ENCODE peak calls at places on chromosomes 12 and 14, in seven cellular contexts. D, U, K, B, S, O and R are unnamed samples. For H3K4me1, the result is how much of the 10 kb centered on the place peaks cover.

GRCh38 chr12:14664434-14665023 is 31.9 kb downstream of the GUCY2C start:
- DNase-seq in U (peak), S (peak), K (no peak), B (no peak), O (no peak), D (peak), R (no peak)

GRCh38 chr12:49910331-49911212 is 6.9 kb upstream of the FAIM2 start:
- DNase-seq in U (no peak), D (no peak), S (no peak), O (no peak), B (peak), K (no peak), R (no peak)

GRCh38 chr14:42229976-42230375 is 623.3 kb downstream of the LRFN5 start:
- DNase-seq in S (no peak), O (no peak), D (no peak), U (no peak), B (no peak), K (no peak), R (no peak)

GRCh38 chr12:126718365-126718764 is 1548.6 kb upstream of the TMEM132C start:
- DNase-seq in S (no peak), D (no peak), B (no peak), O (no peak), K (no peak), U (no peak), R (no peak)

GRCh38 chr12:117881517-117881916 is 87.3 kb downstream of the KSR2 start:
- DNase-seq in K (no peak), U (no peak), D (no peak), B (no peak), O (no peak), S (no peak), R (peak)

GRCh38 chr14:101039031-101039754 is 135.7 kb upstream of the RTL1 start:
- DNase-seq in U (no peak), O (peak), B (peak), D (no peak), S (no peak), K (no peak), R (no peak)

GRCh38 chr12:26555139-26555538 is 277.9 kb downstream of the ITPR2 start:
- DNase-seq in O (no peak), U (no peak), K (no peak), D (no peak), B (no peak), S (no peak), R (no peak)

GRCh38 chr12:74963867-74964331 is 245.7 kb downstream of the KCNC2 start:
- DNase-seq in K (no peak), B (no peak), S (no peak), O (no peak), U (no peak), D (no peak), R (no peak)

GRCh38 chr12:14716848-14717444 is 20.5 kb upstream of the GUCY2C start:
- DNase-seq in U (peak), S (peak), O (no peak), K (no peak), D (peak), B (no peak), R (no peak)

GRCh38 chr12:121711925-121712461 is 559 bp upstream of the TMEM120B start:
- DNase-seq in U (peak), D (peak), S (no peak), O (no peak), B (no peak), K (peak), R (peak)

GRCh38 chr12:121805171-121805687 is 1.4 kb downstream of the SETD1B start:
- DNase-seq in O (peak), K (peak), S (no peak), B (peak), U (no peak), D (peak), R (no peak)

GRCh38 chr12:105921872-105922669 is 216.7 kb downstream of the NUAK1 start:
- DNase-seq in S (no peak), O (no peak), D (peak), B (no peak), U (no peak), K (no peak), R (no peak)

DNA sequence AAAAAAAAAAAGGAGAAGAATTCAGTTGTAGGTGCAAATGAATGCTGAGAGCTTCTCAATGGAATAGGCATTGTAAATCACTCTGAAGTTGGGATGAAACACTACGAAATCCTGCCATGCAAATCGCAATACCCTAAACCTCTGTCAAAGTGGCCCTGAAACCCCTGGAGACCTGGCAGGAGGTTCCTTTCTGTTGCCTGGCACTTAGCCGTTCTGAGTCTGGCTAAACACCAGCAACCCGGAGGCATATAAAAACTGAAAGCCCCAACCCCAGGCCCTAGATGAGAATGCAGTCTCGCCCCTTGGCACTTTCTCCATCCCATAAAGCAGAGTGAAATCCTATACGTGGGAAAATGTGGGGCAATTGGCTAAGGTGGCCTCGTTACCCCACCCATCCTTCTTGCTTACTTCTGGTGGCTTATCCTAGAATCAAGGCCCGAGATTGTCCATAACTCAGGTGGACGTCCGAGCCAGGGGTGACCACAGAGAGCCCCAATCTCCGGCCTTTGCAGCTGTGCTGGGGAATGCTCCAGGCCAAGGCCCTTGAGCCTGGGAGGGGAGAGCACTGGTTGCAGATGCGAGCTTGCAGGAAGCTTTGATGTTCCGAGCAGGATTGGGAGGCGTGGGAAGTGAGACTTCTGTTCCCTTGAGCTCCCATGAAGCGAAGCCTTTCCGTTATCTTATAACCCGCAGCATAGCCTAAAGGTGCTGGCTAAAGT is 151.7 kb upstream of the PARP11 start:
- DNase-seq in K (no peak), D (no peak), O (no peak), B (no peak), U (no peak), S (no peak), R (no peak)
- TF ChIP-seq CTCF in K (no peak), D (no peak), O (no peak), B (no peak), U (no peak), S (no peak), R (no peak)

GRCh38 chr14:95544588-95544987 is 9.7 kb downstream of the GLRX5 start:
- DNase-seq in O (no peak), D (no peak), K (no peak), B (no peak), U (no peak), S (no peak), R (no peak)
- H3K4me1 ChIP-seq in O (under half), D (under half), K (under half), B (under half), U (under half), S (under half), R (under half)

GRCh38 chr12:52903855-52904508 is 894 bp downstream of the KRT8 start:
- DNase-seq in B (peak), K (no peak), S (no peak), D (peak), U (no peak), O (no peak), R (no peak)
- H3K4me3 ChIP-seq in B (peak), K (peak), S (peak), D (no peak), U (peak), O (peak), R (peak)

GRCh38 chr14:39576258-39576657 is 144.0 kb upstream of the FBXO33 start:
- DNase-seq in B (no peak), S (no peak), K (no peak), D (no peak), U (no peak), O (no peak), R (no peak)

GRCh38 chr14:39576726-39577125 is 144.5 kb upstream of the FBXO33 start:
- DNase-seq in K (no peak), U (no peak), S (no peak), O (no peak), D (no peak), B (no peak), R (no peak)

GRCh38 chr14:39582028-39582654 is 149.9 kb upstream of the FBXO33 start:
- DNase-seq in O (no peak), D (no peak), K (no peak), B (no peak), U (no peak), S (no peak), R (no peak)

GRCh38 chr14:39581474-39581873 is 149.2 kb upstream of the FBXO33 start:
- DNase-seq in S (no peak), U (no peak), B (no peak), K (no peak), O (no peak), D (no peak), R (no peak)
- TF ChIP-seq CTCF in S (no peak), U (no peak), B (no peak), K (peak), O (no peak), D (no peak), R (no peak)

DNA sequence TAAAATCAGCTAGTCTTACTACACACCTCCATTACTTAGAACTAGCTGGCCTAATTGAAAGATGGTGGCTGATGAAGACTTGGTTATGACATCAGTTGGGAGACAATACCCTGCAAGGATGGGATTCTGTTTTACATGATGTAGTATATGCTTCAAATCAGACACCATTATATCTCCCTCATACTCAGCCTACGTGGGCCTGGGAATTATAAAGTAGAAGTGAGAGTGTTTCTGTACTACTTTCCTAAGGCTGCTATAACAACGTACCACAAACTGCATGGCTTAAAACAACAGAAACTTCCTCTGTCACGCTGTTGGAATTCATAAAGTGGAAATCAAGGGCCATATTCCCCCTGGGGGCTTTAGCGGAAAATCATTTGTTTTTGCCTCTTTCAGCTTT is 190.4 kb downstream of the PAH start:
- DNase-seq in S (no peak), U (no peak), O (no peak), D (no peak), K (no peak), B (no peak), R (no peak)
- H3K4me1 ChIP-seq in S (under half), U (under half), O (under half), D (under half), K (under half), B (under half), R (under half)

GRCh38 chr14:71586131-71586893 is 345.9 kb upstream of the RGS6 start:
- DNase-seq in D (peak), U (no peak), S (no peak), O (no peak), K (peak), B (no peak), R (peak)
- H3K4me3 ChIP-seq in D (peak), U (peak), S (no peak), O (no peak), K (peak), B (peak), R (peak)

GRCh38 chr12:4621511-4621910 is 27.3 kb downstream of the AKAP3 start:
- DNase-seq in K (no peak), U (no peak), O (no peak), B (no peak), S (no peak), D (no peak), R (no peak)
- TF ChIP-seq CTCF in K (no peak), U (no peak), O (no peak), B (no peak), S (no peak), D (no peak), R (no peak)

GRCh38 chr14:64828096-64828495 is 51.6 kb downstream of the SPTB start:
- DNase-seq in B (no peak), U (no peak), S (no peak), D (no peak), K (no peak), O (no peak), R (no peak)
- H3K4me1 ChIP-seq in B (under half), U (under half), S (under half), D (under half), K (under half), O (under half), R (under half)

GRCh38 chr14:104794099-104794498 is 1.4 kb downstream of the AKT1 start:
- DNase-seq in K (no peak), D (peak), S (no peak), O (no peak), B (no peak), U (peak), R (no peak)

GRCh38 chr14:104792945-104793702 is 2.4 kb downstream of the AKT1 start:
- DNase-seq in D (no peak), O (no peak), B (no peak), U (no peak), K (no peak), S (no peak), R (no peak)

GRCh38 chr14:104794641-104795467 is 694 bp downstream of the AKT1 start:
- DNase-seq in D (peak), B (no peak), U (peak), K (no peak), O (peak), S (no peak), R (no peak)

GRCh38 chr14:104792101-104792884 is 3.3 kb downstream of the AKT1 start:
- DNase-seq in B (no peak), U (no peak), S (no peak), K (peak), D (no peak), O (no peak), R (no peak)

GRCh38 chr14:104793703-104793959 is 1.9 kb downstream of the AKT1 start:
- DNase-seq in O (no peak), S (no peak), D (no peak), U (no peak), K (no peak), B (no peak), R (no peak)
- H3K4me3 ChIP-seq in O (peak), S (peak), D (peak), U (no peak), K (peak), B (peak), R (no peak)

GRCh38 chr12:123808167-123808566 is 46.1 kb downstream of the DNAH10 start:
- DNase-seq in D (no peak), U (no peak), S (peak), B (no peak), O (no peak), K (no peak), R (no peak)
- TF ChIP-seq CTCF in D (peak), U (no peak), S (peak), B (no peak), O (no peak), K (no peak), R (no peak)